ENCODE peak calls at places on chromosome 3, in ten cellular contexts. One of them, this sample, is unnamed.

GRCh38 chr3:27900316-27900715 is 178.2 kb upstream of the EOMES start:
- DNase-seq in prostate gland: no peak
- DNase-seq in A673: no peak
- DNase-seq in psoas muscle: no peak
- DNase-seq in endothelial cell of umbilical vein: no peak
- DNase-seq in left ventricle myocardium inferior: no peak
- DNase-seq in esophagus squamous epithelium: no peak
- DNase-seq in OCI-LY7: no peak
- DNase-seq in cardiac muscle cell: no peak
- DNase-seq in iPS DF 6.9: no peak
- DNase-seq in this sample: no peak

GRCh38 chr3:169879013-169879412 is 9.3 kb upstream of the LRRC31 start:
- DNase-seq in prostate gland: no peak
- DNase-seq in cardiac muscle cell: no peak
- DNase-seq in OCI-LY7: no peak
- DNase-seq in A673: no peak
- DNase-seq in esophagus squamous epithelium: no peak
- DNase-seq in psoas muscle: no peak
- DNase-seq in left ventricle myocardium inferior: no peak
- DNase-seq in endothelial cell of umbilical vein: no peak
- DNase-seq in iPS DF 6.9: no peak
- DNase-seq in this sample: no peak

GRCh38 chr3:14461748-14462324 is 59.4 kb downstream of the SLC6A6 start:
- DNase-seq in cardiac muscle cell: peak; percentile 80
- DNase-seq in psoas muscle: no peak
- DNase-seq in OCI-LY7: peak; percentile 53
- DNase-seq in iPS DF 6.9: no peak
- DNase-seq in endothelial cell of umbilical vein: peak; percentile 73
- DNase-seq in prostate gland: peak; percentile 30
- DNase-seq in A673: peak; percentile 50
- DNase-seq in esophagus squamous epithelium: no peak
- DNase-seq in left ventricle myocardium inferior: peak; percentile 46
- DNase-seq in this sample: peak; percentile 49

GRCh38 chr3:194364652-194365434 is 4.7 kb downstream of the LRRC15 start:
- DNase-seq in iPS DF 6.9: no peak
- DNase-seq in psoas muscle: peak; percentile 73
- DNase-seq in OCI-LY7: no peak
- DNase-seq in cardiac muscle cell: peak; percentile 64
- DNase-seq in left ventricle myocardium inferior: peak; percentile 24
- DNase-seq in A673: peak; percentile 50
- DNase-seq in esophagus squamous epithelium: no peak
- DNase-seq in prostate gland: no peak
- DNase-seq in endothelial cell of umbilical vein: peak; percentile 86
- DNase-seq in this sample: peak; percentile 54

GRCh38 chr3:171121801-171122200 is 95.3 kb upstream of the SLC2A2 start:
- DNase-seq in A673: no peak
- DNase-seq in iPS DF 6.9: no peak
- DNase-seq in prostate gland: no peak
- DNase-seq in endothelial cell of umbilical vein: peak; percentile 17
- DNase-seq in OCI-LY7: no peak
- DNase-seq in left ventricle myocardium inferior: no peak
- DNase-seq in psoas muscle: no peak
- DNase-seq in esophagus squamous epithelium: no peak
- DNase-seq in cardiac muscle cell: no peak
- DNase-seq in this sample: no peak

GRCh38 chr3:32371466-32372212 is 20.0 kb upstream of the CMTM7 start:
- DNase-seq in left ventricle myocardium inferior: no peak
- DNase-seq in esophagus squamous epithelium: no peak
- DNase-seq in endothelial cell of umbilical vein: no peak
- DNase-seq in prostate gland: no peak
- DNase-seq in A673: no peak
- DNase-seq in cardiac muscle cell: no peak
- DNase-seq in OCI-LY7: no peak
- DNase-seq in iPS DF 6.9: no peak
- DNase-seq in psoas muscle: no peak
- DNase-seq in this sample: peak; percentile 51

GRCh38 chr3:150365132-150365604 is 42.9 kb upstream of the TSC22D2 start:
- DNase-seq in iPS DF 6.9: no peak
- DNase-seq in psoas muscle: no peak
- DNase-seq in A673: no peak
- DNase-seq in prostate gland: no peak
- DNase-seq in left ventricle myocardium inferior: no peak
- DNase-seq in esophagus squamous epithelium: no peak
- DNase-seq in OCI-LY7: no peak
- DNase-seq in cardiac muscle cell: no peak
- DNase-seq in endothelial cell of umbilical vein: no peak
- DNase-seq in this sample: no peak

GRCh38 chr3:79286882-79287281 is 480.9 kb downstream of the ROBO1 start:
- DNase-seq in cardiac muscle cell: no peak
- DNase-seq in psoas muscle: no peak
- DNase-seq in endothelial cell of umbilical vein: no peak
- DNase-seq in iPS DF 6.9: no peak
- DNase-seq in A673: no peak
- DNase-seq in OCI-LY7: no peak
- DNase-seq in prostate gland: no peak
- DNase-seq in left ventricle myocardium inferior: no peak
- DNase-seq in esophagus squamous epithelium: no peak
- DNase-seq in this sample: no peak

GRCh38 chr3:158455406-158455805 is 115.6 kb upstream of the MLF1 start:
- DNase-seq in esophagus squamous epithelium: no peak
- DNase-seq in iPS DF 6.9: no peak
- DNase-seq in prostate gland: no peak
- DNase-seq in endothelial cell of umbilical vein: no peak
- DNase-seq in A673: no peak
- DNase-seq in left ventricle myocardium inferior: no peak
- DNase-seq in OCI-LY7: no peak
- DNase-seq in psoas muscle: no peak
- DNase-seq in cardiac muscle cell: no peak
- DNase-seq in this sample: no peak

GRCh38 chr3:147656023-147656422 is 246.9 kb downstream of the ZIC1 start:
- DNase-seq in prostate gland: no peak
- DNase-seq in psoas muscle: no peak
- DNase-seq in A673: no peak
- DNase-seq in endothelial cell of umbilical vein: no peak
- DNase-seq in iPS DF 6.9: no peak
- DNase-seq in left ventricle myocardium inferior: no peak
- DNase-seq in cardiac muscle cell: no peak
- DNase-seq in esophagus squamous epithelium: no peak
- DNase-seq in OCI-LY7: no peak
- DNase-seq in this sample: no peak

GRCh38 chr3:8942115-8942514 is 21.2 kb downstream of the RAD18 start:
- DNase-seq in iPS DF 6.9: no peak
- DNase-seq in A673: no peak
- DNase-seq in prostate gland: no peak
- DNase-seq in psoas muscle: no peak
- DNase-seq in endothelial cell of umbilical vein: no peak
- DNase-seq in OCI-LY7: no peak
- DNase-seq in cardiac muscle cell: no peak
- DNase-seq in esophagus squamous epithelium: no peak
- DNase-seq in left ventricle myocardium inferior: no peak
- DNase-seq in this sample: no peak

DNA sequence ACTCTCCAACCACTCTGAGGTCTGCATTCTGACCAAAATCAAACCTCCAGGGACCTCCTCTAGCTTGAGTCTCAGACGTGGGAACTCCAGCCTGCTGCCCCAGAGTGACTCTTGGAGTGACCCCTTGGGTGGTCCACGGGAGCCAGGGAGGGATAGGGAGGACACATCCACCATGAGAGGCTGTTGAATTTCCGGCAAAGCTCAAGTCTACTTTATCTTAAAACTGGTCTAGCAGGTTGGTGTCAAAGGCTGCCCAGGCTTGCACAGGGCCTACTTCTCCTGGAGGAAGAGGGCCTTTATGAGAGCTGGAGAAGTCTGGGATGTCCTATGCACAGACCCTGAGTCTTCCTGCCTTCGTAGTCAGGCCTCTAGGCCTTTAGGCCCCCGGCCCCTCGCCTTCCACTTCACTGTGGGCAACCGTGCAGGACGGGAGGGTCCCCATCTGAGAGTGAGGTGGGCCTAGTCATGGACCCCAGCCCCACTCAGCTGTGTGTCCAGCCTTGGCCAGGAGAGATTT is 8.8 kb downstream of the CISH start:
- DNase-seq in left ventricle myocardium inferior: no peak
- DNase-seq in prostate gland: peak; percentile 76
- DNase-seq in psoas muscle: peak; percentile 23
- DNase-seq in endothelial cell of umbilical vein: no peak
- DNase-seq in A673: no peak
- DNase-seq in iPS DF 6.9: no peak
- DNase-seq in esophagus squamous epithelium: no peak
- DNase-seq in cardiac muscle cell: no peak
- DNase-seq in OCI-LY7: no peak
- DNase-seq in this sample: peak; percentile 68
- H3K4me1 ChIP-seq in left ventricle myocardium inferior: peaks cover 94% of the 10 kb centered on the region
- H3K4me1 ChIP-seq in prostate gland: peaks cover 25% of the 10 kb centered on the region
- H3K4me1 ChIP-seq in psoas muscle: peaks cover 75% of the 10 kb centered on the region
- H3K4me1 ChIP-seq in endothelial cell of umbilical vein: peaks cover 10% of the 10 kb centered on the region
- H3K4me1 ChIP-seq in A673: peaks cover 18% of the 10 kb centered on the region
- H3K4me1 ChIP-seq in iPS DF 6.9: no peaks in the 10 kb centered on the region
- H3K4me1 ChIP-seq in esophagus squamous epithelium: peaks cover 95% of the 10 kb centered on the region
- H3K4me1 ChIP-seq in cardiac muscle cell: peaks cover 29% of the 10 kb centered on the region
- H3K4me1 ChIP-seq in OCI-LY7: no peaks in the 10 kb centered on the region
- H3K4me1 ChIP-seq in this sample: peaks cover 98% of the 10 kb centered on the region

DNA sequence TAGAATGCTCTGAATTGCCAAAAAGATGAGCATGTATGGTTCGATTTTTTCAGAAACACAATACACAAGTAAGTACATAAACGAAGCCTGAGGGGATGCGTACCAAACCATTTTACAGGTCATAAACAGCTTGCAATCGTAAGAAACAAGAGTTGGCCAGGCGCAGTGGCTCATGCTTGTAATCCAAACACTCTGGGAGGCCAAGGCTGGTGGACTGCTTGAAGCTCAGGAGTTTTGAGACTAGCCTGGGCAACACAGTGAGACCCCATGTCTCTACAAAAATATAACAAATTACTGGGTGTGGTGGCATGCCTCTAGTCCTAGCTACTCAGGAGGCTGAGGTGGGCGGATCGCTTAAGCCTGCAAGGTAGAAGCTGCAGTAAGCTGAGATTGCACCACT is 13.4 kb downstream of the TRA2B start:
- DNase-seq in prostate gland: no peak
- DNase-seq in OCI-LY7: no peak
- DNase-seq in cardiac muscle cell: no peak
- DNase-seq in psoas muscle: no peak
- DNase-seq in A673: peak; percentile 4
- DNase-seq in iPS DF 6.9: no peak
- DNase-seq in left ventricle myocardium inferior: no peak
- DNase-seq in esophagus squamous epithelium: no peak
- DNase-seq in endothelial cell of umbilical vein: no peak
- DNase-seq in this sample: no peak
- H3K4me1 ChIP-seq in prostate gland: peaks cover 33% of the 10 kb centered on the region
- H3K4me1 ChIP-seq in OCI-LY7: peaks cover 28% of the 10 kb centered on the region
- H3K4me1 ChIP-seq in cardiac muscle cell: peaks cover 27% of the 10 kb centered on the region
- H3K4me1 ChIP-seq in psoas muscle: peaks cover 58% of the 10 kb centered on the region
- H3K4me1 ChIP-seq in A673: peaks cover 32% of the 10 kb centered on the region
- H3K4me1 ChIP-seq in iPS DF 6.9: peaks cover 1% of the 10 kb centered on the region
- H3K4me1 ChIP-seq in left ventricle myocardium inferior: peaks cover 75% of the 10 kb centered on the region
- H3K4me1 ChIP-seq in esophagus squamous epithelium: peaks cover 54% of the 10 kb centered on the region
- H3K4me1 ChIP-seq in endothelial cell of umbilical vein: peaks cover 23% of the 10 kb centered on the region
- H3K4me1 ChIP-seq in this sample: peaks cover 37% of the 10 kb centered on the region

GRCh38 chr3:122063908-122064307 is 8.7 kb downstream of the CD86 start:
- DNase-seq in iPS DF 6.9: no peak
- DNase-seq in psoas muscle: no peak
- DNase-seq in A673: no peak
- DNase-seq in left ventricle myocardium inferior: no peak
- DNase-seq in cardiac muscle cell: no peak
- DNase-seq in esophagus squamous epithelium: no peak
- DNase-seq in endothelial cell of umbilical vein: no peak
- DNase-seq in OCI-LY7: peak; percentile 56
- DNase-seq in prostate gland: no peak
- DNase-seq in this sample: no peak

GRCh38 chr3:122066331-122067213 is 11.4 kb downstream of the CD86 start:
- DNase-seq in left ventricle myocardium inferior: no peak
- DNase-seq in A673: peak; percentile 27
- DNase-seq in psoas muscle: no peak
- DNase-seq in cardiac muscle cell: peak; percentile 20
- DNase-seq in endothelial cell of umbilical vein: peak; percentile 7
- DNase-seq in iPS DF 6.9: no peak
- DNase-seq in OCI-LY7: peak; percentile 65
- DNase-seq in esophagus squamous epithelium: no peak
- DNase-seq in prostate gland: no peak
- DNase-seq in this sample: no peak

GRCh38 chr3:122064318-122064717 is 9.2 kb downstream of the CD86 start:
- DNase-seq in OCI-LY7: no peak
- DNase-seq in cardiac muscle cell: no peak
- DNase-seq in prostate gland: no peak
- DNase-seq in left ventricle myocardium inferior: no peak
- DNase-seq in psoas muscle: no peak
- DNase-seq in endothelial cell of umbilical vein: no peak
- DNase-seq in esophagus squamous epithelium: no peak
- DNase-seq in A673: no peak
- DNase-seq in iPS DF 6.9: no peak
- DNase-seq in this sample: no peak

GRCh38 chr3:122067214-122067550 is 12.0 kb downstream of the CD86 start:
- DNase-seq in cardiac muscle cell: no peak
- DNase-seq in OCI-LY7: peak; percentile 39
- DNase-seq in prostate gland: no peak
- DNase-seq in endothelial cell of umbilical vein: no peak
- DNase-seq in left ventricle myocardium inferior: no peak
- DNase-seq in psoas muscle: no peak
- DNase-seq in A673: peak; percentile 43
- DNase-seq in esophagus squamous epithelium: no peak
- DNase-seq in iPS DF 6.9: no peak
- DNase-seq in this sample: no peak

DNA sequence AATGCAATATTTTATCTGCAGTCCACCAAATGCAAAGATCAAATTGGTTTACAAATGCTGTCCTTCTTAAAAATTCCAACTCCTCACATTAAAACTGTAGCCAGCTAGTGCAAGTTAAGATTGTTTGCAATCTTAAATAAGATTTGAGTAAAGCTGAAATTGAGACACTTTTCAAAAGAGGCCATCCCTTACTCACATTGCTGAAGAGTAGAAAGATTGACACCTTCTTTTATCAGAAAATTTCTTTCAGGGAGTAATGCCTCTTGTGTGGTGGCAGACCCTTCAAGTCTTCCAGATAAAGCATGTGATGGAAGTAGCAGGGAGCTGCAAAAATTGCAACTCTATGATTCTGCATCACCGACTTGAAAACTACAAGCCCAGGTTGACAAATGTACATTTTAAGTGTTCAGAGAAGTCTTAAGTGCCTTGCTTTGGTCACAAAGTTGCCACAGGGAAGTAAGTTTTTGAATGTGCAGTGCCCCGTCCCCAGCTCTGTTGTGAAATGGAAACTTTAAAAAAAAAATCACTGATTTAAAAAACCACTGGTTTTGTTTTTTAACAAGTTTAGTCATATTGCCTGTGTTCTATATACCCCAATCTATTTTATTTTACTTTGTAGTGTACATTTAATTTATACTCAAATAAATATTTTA is 12.6 kb downstream of the CD86 start:
- DNase-seq in prostate gland: no peak
- DNase-seq in A673: no peak
- DNase-seq in esophagus squamous epithelium: no peak
- DNase-seq in psoas muscle: no peak
- DNase-seq in iPS DF 6.9: no peak
- DNase-seq in endothelial cell of umbilical vein: no peak
- DNase-seq in cardiac muscle cell: peak; percentile 22
- DNase-seq in left ventricle myocardium inferior: no peak
- DNase-seq in OCI-LY7: peak; percentile 45
- DNase-seq in this sample: no peak
- H3K4me1 ChIP-seq in prostate gland: no peaks in the 10 kb centered on the region
- H3K4me1 ChIP-seq in A673: peaks cover 22% of the 10 kb centered on the region
- H3K4me1 ChIP-seq in esophagus squamous epithelium: no peaks in the 10 kb centered on the region
- H3K4me1 ChIP-seq in psoas muscle: no peaks in the 10 kb centered on the region
- H3K4me1 ChIP-seq in iPS DF 6.9: no peaks in the 10 kb centered on the region
- H3K4me1 ChIP-seq in endothelial cell of umbilical vein: no peaks in the 10 kb centered on the region
- H3K4me1 ChIP-seq in cardiac muscle cell: peaks cover 3% of the 10 kb centered on the region
- H3K4me1 ChIP-seq in left ventricle myocardium inferior: no peaks in the 10 kb centered on the region
- H3K4me1 ChIP-seq in OCI-LY7: peaks cover 83% of the 10 kb centered on the region
- H3K4me1 ChIP-seq in this sample: no peaks in the 10 kb centered on the region

GRCh38 chr3:126998320-126998719 is 15.4 kb downstream of the PLXNA1 start:
- DNase-seq in A673: no peak
- DNase-seq in OCI-LY7: no peak
- DNase-seq in iPS DF 6.9: no peak
- DNase-seq in endothelial cell of umbilical vein: no peak
- DNase-seq in psoas muscle: no peak
- DNase-seq in prostate gland: no peak
- DNase-seq in cardiac muscle cell: no peak
- DNase-seq in left ventricle myocardium inferior: no peak
- DNase-seq in esophagus squamous epithelium: no peak
- DNase-seq in this sample: no peak
- H3K4me1 ChIP-seq in A673: peaks cover 43% of the 10 kb centered on the region
- H3K4me1 ChIP-seq in OCI-LY7: peaks cover 11% of the 10 kb centered on the region
- H3K4me1 ChIP-seq in iPS DF 6.9: peaks cover 11% of the 10 kb centered on the region
- H3K4me1 ChIP-seq in endothelial cell of umbilical vein: peaks cover 11% of the 10 kb centered on the region
- H3K4me1 ChIP-seq in psoas muscle: peaks cover 31% of the 10 kb centered on the region
- H3K4me1 ChIP-seq in prostate gland: peaks cover 20% of the 10 kb centered on the region
- H3K4me1 ChIP-seq in cardiac muscle cell: peaks cover 9% of the 10 kb centered on the region
- H3K4me1 ChIP-seq in left ventricle myocardium inferior: peaks cover 91% of the 10 kb centered on the region
- H3K4me1 ChIP-seq in esophagus squamous epithelium: peaks cover 82% of the 10 kb centered on the region
- H3K4me1 ChIP-seq in this sample: peaks cover 32% of the 10 kb centered on the region